ENCODE peak calls at places on chromosome 20, in four cellular contexts. P is stomach, H is K562, Z is GM12891. N is an unnamed sample.

GRCh38 chr20:13105864-13106457 is 97.2 kb downstream of the SPTLC3 start:
- DNase-seq in H (peak), Z (no peak), P (no peak), N (peak)

GRCh38 chr20:53736757-53737403 is 143.2 kb upstream of the ZNF217 start:
- DNase-seq in Z (peak), H (no peak), P (no peak), N (no peak)

GRCh38 chr20:45354423-45355208 is 6.4 kb upstream of the SDC4 start:
- DNase-seq in P (no peak), H (no peak), Z (no peak), N (no peak)

GRCh38 chr20:408843-409696 is 971 bp downstream of the RBCK1 start:
- DNase-seq in P (no peak), Z (no peak), H (peak), N (no peak)

GRCh38 chr20:40339661-40340449 is 349.2 kb downstream of the MAFB start:
- DNase-seq in H (no peak), Z (no peak), P (no peak), N (no peak)

GRCh38 chr20:11890331-11891080 is 27.2 kb upstream of the BTBD3 start:
- DNase-seq in P (peak), Z (peak), H (peak), N (peak)

GRCh38 chr20:6231551-6231950 is 108.7 kb upstream of the FERMT1 start:
- DNase-seq in Z (no peak), H (no peak), P (no peak), N (no peak)

GRCh38 chr20:37670426-37670825 is 23.4 kb upstream of the CTNNBL1 start:
- DNase-seq in H (no peak), Z (no peak), P (no peak), N (no peak)

GRCh38 chr20:53445276-53445675 is 148.4 kb downstream of the ZNF217 start:
- DNase-seq in H (no peak), P (no peak), Z (no peak), N (no peak)

GRCh38 chr20:2914160-2914559 is 40.9 kb downstream of the PTPRA start:
- DNase-seq in Z (no peak), P (no peak), H (peak), N (no peak)

GRCh38 chr20:19964289-19965263 is 52.6 kb upstream of the NAA20 start:
- DNase-seq in H (peak), Z (no peak), P (peak), N (no peak)

GRCh38 chr20:63521602-63522001 is 1.0 kb downstream of the PPDPF start:
- DNase-seq in P (no peak), Z (no peak), H (no peak), N (no peak)

GRCh38 chr20:36132802-36133211 is 21.7 kb upstream of the EPB41L1 start:
- DNase-seq in Z (no peak), P (no peak), H (no peak), N (no peak)

GRCh38 chr20:36575066-36575743 is 1.8 kb downstream of the TGIF2 start:
- DNase-seq in P (peak), Z (no peak), H (peak), N (no peak)

GRCh38 chr20:19921349-19921793 is 95.8 kb upstream of the NAA20 start:
- DNase-seq in Z (no peak), H (no peak), P (no peak), N (no peak)

GRCh38 chr20:20259534-20259933 is 108.4 kb upstream of the INSM1 start:
- DNase-seq in P (no peak), H (no peak), Z (no peak), N (no peak)

GRCh38 chr20:35296101-35296554 is 3.9 kb upstream of the FAM83C start:
- DNase-seq in H (no peak), P (no peak), Z (no peak), N (no peak)

GRCh38 chr20:17525650-17526049 is 5.5 kb downstream of the BFSP1 start:
- DNase-seq in P (peak), Z (no peak), H (peak), N (peak)

GRCh38 chr20:10522328-10522727 is 87.2 kb downstream of the SLX4IP start:
- DNase-seq in P (no peak), H (no peak), Z (no peak), N (no peak)

GRCh38 chr20:1841554-1842140 is 53.6 kb upstream of the SIRPA start:
- DNase-seq in Z (no peak), H (no peak), P (no peak), N (no peak)

GRCh38 chr20:46580613-46581012 is 30.2 kb upstream of the OCSTAMP start:
- DNase-seq in P (no peak), Z (no peak), H (no peak), N (no peak)

GRCh38 chr20:5550738-5551529 is 199.3 kb upstream of the SHLD1 start:
- DNase-seq in P (no peak), Z (no peak), H (no peak), N (no peak)

GRCh38 chr20:4064118-4064962 is 49.0 kb upstream of the RNF24 start:
- DNase-seq in Z (no peak), P (peak), H (peak), N (peak)

GRCh38 chr20:41717464-41717863 is 99.3 kb upstream of the CHD6 start:
- DNase-seq in H (peak), Z (no peak), P (peak), N (no peak)

GRCh38 chr20:1423625-1424106 is 30.8 kb upstream of the FKBP1A start:
- DNase-seq in P (peak), H (peak), Z (no peak), N (peak)

GRCh38 chr20:9978395-9979004 is 56.3 kb upstream of the ANKEF1 start:
- DNase-seq in P (no peak), Z (peak), H (peak), N (peak)

GRCh38 chr20:46438156-46438750 is 31.8 kb upstream of the ELMO2 start:
- DNase-seq in H (peak), P (no peak), Z (peak), N (peak)

GRCh38 chr20:53655909-53656652 is 62.4 kb upstream of the ZNF217 start:
- DNase-seq in H (no peak), Z (no peak), P (no peak), N (no peak)

GRCh38 chr20:56575157-56575556 is 42.1 kb downstream of the FAM209B start:
- DNase-seq in H (no peak), Z (no peak), P (no peak), N (no peak)

GRCh38 chr20:50569864-50570836 is 60.0 kb downstream of the PTPN1 start:
- DNase-seq in H (peak), P (no peak), Z (no peak), N (peak)
- TF ChIP-seq POLR2A in H (no peak), P (no peak), Z (no peak), N (no peak)

GRCh38 chr20:47703748-47704147 is 81.5 kb downstream of the SULF2 start:
- DNase-seq in P (no peak), Z (no peak), H (no peak), N (no peak)

GRCh38 chr20:47698142-47698541 is 87.1 kb downstream of the SULF2 start:
- DNase-seq in H (no peak), Z (no peak), P (no peak), N (no peak)

GRCh38 chr20:47701612-47702011 is 83.7 kb downstream of the SULF2 start:
- DNase-seq in H (no peak), Z (no peak), P (no peak), N (no peak)

GRCh38 chr20:47699804-47700203 is 85.5 kb downstream of the SULF2 start:
- DNase-seq in Z (no peak), P (no peak), H (no peak), N (no peak)

DNA sequence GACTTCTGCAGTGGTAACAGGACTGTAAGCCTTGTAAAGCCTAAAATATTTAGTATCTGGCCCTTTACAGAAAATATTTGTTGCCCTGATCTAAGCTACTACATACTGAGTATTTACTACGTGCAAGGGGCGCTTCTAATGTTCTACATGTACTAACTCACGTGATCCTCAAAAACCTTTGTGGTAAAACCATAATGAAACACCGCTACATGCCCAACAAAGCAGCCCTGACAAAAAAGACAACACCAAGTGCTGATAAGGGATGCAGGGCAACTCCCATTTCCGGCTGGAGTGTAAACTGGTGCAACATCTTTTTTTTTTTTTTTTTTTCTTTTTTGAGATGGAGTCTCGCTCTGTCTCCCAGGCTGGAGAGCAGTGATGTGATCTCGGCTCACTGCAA is 85.0 kb downstream of the SULF2 start:
- DNase-seq in H (no peak), Z (no peak), P (no peak), N (no peak)
- TF ChIP-seq POLR2AphosphoS5 in H (no peak), Z (no peak), P (no peak), N (no peak)

GRCh38 chr20:25540273-25540672 is 45.1 kb downstream of the NINL start:
- DNase-seq in H (peak), P (no peak), Z (no peak), N (peak)
- TF ChIP-seq POLR2A in H (no peak), P (no peak), Z (no peak), N (no peak)

GRCh38 chr20:62119101-62119500 is 3.2 kb upstream of the LSM14B start:
- DNase-seq in Z (no peak), P (no peak), H (no peak), N (no peak)

GRCh38 chr20:62117362-62117646 is 5.0 kb upstream of the LSM14B start:
- DNase-seq in Z (no peak), H (no peak), P (no peak), N (no peak)

GRCh38 chr20:62116558-62117361 is 5.5 kb upstream of the LSM14B start:
- DNase-seq in H (no peak), Z (no peak), P (no peak), N (no peak)

GRCh38 chr20:62118113-62119043 is 3.9 kb upstream of the LSM14B start:
- DNase-seq in H (no peak), P (no peak), Z (no peak), N (no peak)

DNA sequence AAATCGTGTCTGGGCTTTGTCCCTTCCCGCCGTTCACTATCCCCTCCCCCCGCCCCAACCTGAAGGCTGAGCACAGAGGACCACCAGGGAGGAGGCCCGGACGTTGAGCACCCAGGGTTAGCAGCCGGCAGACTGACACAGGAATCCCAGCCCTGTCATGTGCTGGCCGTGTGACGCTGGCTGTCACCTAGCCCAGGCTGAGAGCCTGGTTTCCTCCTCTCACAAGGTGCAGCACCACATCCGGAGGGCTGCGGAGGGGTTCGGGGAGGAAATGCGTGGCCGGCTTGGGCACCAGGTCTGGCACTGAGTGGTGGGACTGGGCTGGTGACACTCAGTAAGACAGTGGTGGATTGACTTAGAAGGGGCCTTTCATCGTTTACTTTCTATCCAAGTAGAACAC is 4.6 kb upstream of the LSM14B start:
- DNase-seq in P (peak), Z (no peak), H (no peak), N (no peak)
- TF ChIP-seq POLR2AphosphoS5 in P (no peak), Z (no peak), H (no peak), N (no peak)

GRCh38 chr20:49713779-49714712 is at the start of gene B4GALT5:
- DNase-seq in P (peak), Z (peak), H (peak), N (peak)
- TF ChIP-seq POLR2A in P (no peak), Z (no peak), H (peak), N (peak)

GRCh38 chr20:24962182-24962492 is 13.1 kb downstream of the CST7 start:
- DNase-seq in H (no peak), P (no peak), Z (no peak), N (no peak)
- TF ChIP-seq POLR2AphosphoS5 in H (no peak), P (no peak), Z (no peak), N (no peak)

DNA sequence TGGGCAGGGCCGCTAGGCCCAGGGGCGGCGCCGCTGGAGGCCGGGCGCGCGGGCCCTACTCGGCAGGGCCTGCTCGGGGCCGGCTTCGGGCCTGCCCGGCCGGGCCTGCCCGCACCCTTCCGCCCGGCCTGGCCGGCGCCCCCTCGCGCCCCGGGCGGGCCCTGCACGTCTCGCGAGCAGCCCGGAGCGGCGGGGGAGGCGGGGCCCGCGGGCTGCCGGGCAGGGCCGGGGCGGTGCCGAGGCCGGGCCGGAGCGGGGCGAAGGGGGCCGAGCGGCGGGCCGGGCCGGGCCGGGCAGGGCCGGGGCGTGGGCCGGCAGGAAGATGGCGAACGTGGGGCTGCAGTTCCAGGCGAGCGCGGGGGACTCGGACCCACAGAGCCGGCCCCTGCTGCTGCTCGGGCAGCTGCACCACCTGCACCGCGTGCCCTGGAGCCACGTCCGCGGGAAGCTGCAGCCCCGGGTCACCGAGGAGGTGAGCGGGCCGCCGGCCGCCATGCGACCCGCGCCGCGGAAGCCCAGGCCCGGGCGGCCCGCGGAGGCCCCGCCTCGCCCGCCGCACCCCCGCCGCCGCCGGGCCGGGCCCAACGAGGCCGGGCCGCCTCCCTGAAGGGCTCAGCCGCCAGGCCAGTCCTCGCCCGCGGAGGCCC is at the start of gene NPEPL1:
- DNase-seq in Z (peak), H (no peak), P (peak), N (peak)
- TF ChIP-seq POLR2A in Z (no peak), H (no peak), P (no peak), N (no peak)

GRCh38 chr20:31981784-31982183 is 13.8 kb downstream of the XKR7 start:
- DNase-seq in Z (no peak), H (no peak), P (no peak), N (no peak)
- TF ChIP-seq POLR2AphosphoS5 in Z (no peak), H (no peak), P (no peak), N (no peak)

N was measured in HCT116.